ENCODE peak calls at places on chromosomes 12 and 14, in seven cellular contexts. C is cardiac fibroblast; X is Peyer's patch; K is stromal cell of bone marrow; A is KG1; N is T-helper 2 cell; B is stimulated activated CD4-positive, alpha-beta T cell treated with anti-CD3 and anti-CD28 coated beads, Interleukin-2, amount 100 ng/mL, for 24 hours. Y is an unnamed sample.

GRCh38 chr14:52950410-52950897 is 396 bp downstream of the FERMT2 start:
- DNase-seq in K (peak), N (peak), B (peak), A (no peak), C (peak), X (peak), Y (peak)

GRCh38 chr14:93049867-93050331 is 65.8 kb downstream of the ITPK1 start:
- DNase-seq in K (no peak), B (no peak), X (no peak), N (no peak), C (no peak), A (no peak), Y (no peak)

GRCh38 chr12:125340791-125341190 is 275.6 kb downstream of the AACS start:
- DNase-seq in A (no peak), C (peak), N (no peak), K (peak), X (no peak), B (no peak), Y (peak)

GRCh38 chr14:68695326-68695768 is 97.5 kb downstream of the ZFP36L1 start:
- DNase-seq in K (peak), A (no peak), C (peak), B (peak), X (peak), N (peak), Y (no peak)

GRCh38 chr14:77584809-77585208 is 31.6 kb downstream of the SPTLC2 start:
- DNase-seq in X (no peak), B (no peak), C (no peak), N (no peak), K (no peak), A (no peak), Y (no peak)

GRCh38 chr14:42633504-42634095 is 1026.9 kb downstream of the LRFN5 start:
- DNase-seq in X (no peak), K (no peak), N (no peak), B (no peak), A (no peak), C (no peak), Y (no peak)

GRCh38 chr12:30996255-30996654 is 69.7 kb downstream of the TSPAN11 start:
- DNase-seq in A (no peak), K (no peak), B (no peak), C (peak), N (no peak), X (no peak), Y (no peak)

GRCh38 chr12:49973361-49973830 is 649 bp downstream of the AQP6 start:
- DNase-seq in X (no peak), C (no peak), B (no peak), N (no peak), A (no peak), K (no peak), Y (no peak)

GRCh38 chr12:32535260-32535999 is 136.1 kb downstream of the FGD4 start:
- DNase-seq in B (peak), X (peak), A (peak), C (peak), N (no peak), K (no peak), Y (peak)

GRCh38 chr12:94909609-94910008 is 93.9 kb downstream of the NDUFA12 start:
- DNase-seq in K (peak), X (no peak), B (no peak), C (no peak), A (no peak), N (no peak), Y (no peak)

GRCh38 chr14:51650721-51651387 is 856 bp upstream of the FRMD6 start:
- DNase-seq in N (no peak), K (no peak), C (peak), X (peak), A (no peak), B (no peak), Y (peak)

GRCh38 chr12:107536613-107537012 is 149.0 kb upstream of the PWP1 start:
- DNase-seq in N (no peak), K (no peak), B (no peak), A (no peak), X (no peak), C (no peak), Y (no peak)

GRCh38 chr12:40647651-40648050 is 44.6 kb upstream of the CNTN1 start:
- DNase-seq in X (no peak), A (no peak), C (no peak), N (no peak), K (no peak), B (no peak), Y (no peak)

GRCh38 chr12:77130193-77130592 is 64.8 kb upstream of the E2F7 start:
- DNase-seq in B (no peak), N (no peak), A (no peak), X (no peak), C (peak), K (no peak), Y (no peak)

GRCh38 chr14:30223966-30224365 is 296.3 kb upstream of the PRKD1 start:
- DNase-seq in X (no peak), A (no peak), C (no peak), N (no peak), B (no peak), K (no peak), Y (peak)